ENCODE peak calls at places on chromosomes 11 and 22, in nine cellular contexts. J, I, Y, X, O, K, Z, N and E are unnamed samples.

GRCh38 chr11:18986744-18987143 is 47.5 kb upstream of the MRGPRX1 start:
- DNase-seq in I (no peak), Z (no peak), X (peak), J (no peak), K (peak), Y (no peak), O (no peak), N (peak), E (no peak)

GRCh38 chr11:72613977-72614376 is 60.2 kb downstream of the PDE2A start:
- DNase-seq in K (no peak), O (no peak), Z (no peak), Y (no peak), J (peak), I (no peak), N (no peak), X (no peak), E (no peak)

GRCh38 chr22:26276530-26277200 is 107.4 kb downstream of the SEZ6L start:
- DNase-seq in O (peak), J (no peak), K (no peak), X (no peak), Y (no peak), I (no peak), Z (no peak), N (no peak), E (no peak)

GRCh38 chr11:16739326-16739875 is 954 bp downstream of the C11orf58 start:
- DNase-seq in N (peak), I (peak), X (peak), Z (peak), K (no peak), O (no peak), J (no peak), Y (peak), E (no peak)

GRCh38 chr11:116422556-116422955 is 350.2 kb downstream of the BUD13 start:
- DNase-seq in N (no peak), O (no peak), J (no peak), K (no peak), Z (no peak), X (no peak), Y (no peak), I (no peak), E (no peak)

GRCh38 chr11:61695917-61696316 is 15.7 kb downstream of the DAGLA start:
- DNase-seq in K (peak), X (peak), O (no peak), I (peak), Z (peak), J (peak), N (no peak), Y (peak), E (peak)

GRCh38 chr22:42188808-42189447 is 58.3 kb upstream of the CYP2D6 start:
- DNase-seq in N (no peak), Z (no peak), O (no peak), X (peak), I (peak), Y (peak), J (no peak), K (peak), E (no peak)

GRCh38 chr11:131692961-131693360 is 322.5 kb downstream of the NTM start:
- DNase-seq in O (no peak), Z (no peak), X (no peak), N (no peak), K (no peak), Y (no peak), J (no peak), I (no peak), E (no peak)

GRCh38 chr11:72643547-72643946 is 30.7 kb downstream of the PDE2A start:
- DNase-seq in O (no peak), Y (peak), I (peak), Z (peak), N (no peak), X (peak), J (no peak), K (peak), E (no peak)

GRCh38 chr22:44925465-44926123 is 84.2 kb downstream of the PHF21B start:
- DNase-seq in N (no peak), Y (no peak), Z (no peak), I (no peak), K (no peak), O (no peak), J (no peak), X (no peak), E (peak)

GRCh38 chr11:16382638-16383380 is 26.5 kb upstream of the SOX6 start:
- DNase-seq in I (peak), J (no peak), Z (peak), Y (peak), X (peak), O (no peak), N (no peak), K (no peak), E (no peak)

GRCh38 chr11:33448461-33449130 is 191.4 kb downstream of the HIPK3 start:
- DNase-seq in J (no peak), O (no peak), Z (peak), K (no peak), N (no peak), Y (peak), I (no peak), X (peak), E (no peak)

GRCh38 chr11:127451852-127452251 is 451.3 kb upstream of the KIRREL3 start:
- DNase-seq in I (no peak), X (no peak), J (no peak), N (no peak), Y (no peak), O (no peak), Z (no peak), K (no peak), E (peak)

GRCh38 chr22:17903564-17904295 is 120.6 kb downstream of the MICAL3 start:
- DNase-seq in X (no peak), O (no peak), Z (no peak), K (no peak), J (no peak), Y (peak), I (no peak), N (no peak), E (peak)

GRCh38 chr22:37681001-37681424 is 5.1 kb upstream of the NOL12 start:
- DNase-seq in Y (peak), X (peak), I (peak), O (no peak), Z (peak), J (no peak), N (no peak), K (no peak), E (no peak)

GRCh38 chr11:134639586-134640330 is 227.7 kb upstream of the B3GAT1 start:
- DNase-seq in O (no peak), K (peak), Y (no peak), I (no peak), J (no peak), Z (no peak), N (no peak), X (no peak), E (no peak)

GRCh38 chr11:57712256-57713150 is at the start of gene TMX2:
- DNase-seq in Z (peak), I (peak), Y (peak), K (peak), O (peak), J (peak), N (peak), X (peak), E (peak)

GRCh38 chr22:47814474-47814873 is 1052.0 kb downstream of the TBC1D22A start:
- DNase-seq in Z (no peak), I (no peak), Y (no peak), K (no peak), X (no peak), O (no peak), N (no peak), J (no peak), E (no peak)

GRCh38 chr22:39617342-39617741 is 46.8 kb downstream of the CACNA1I start:
- DNase-seq in N (no peak), K (no peak), Y (no peak), O (no peak), J (peak), Z (no peak), X (no peak), I (no peak), E (no peak)

GRCh38 chr11:102276302-102277182 is 40.7 kb upstream of the BIRC3 start:
- DNase-seq in I (peak), O (no peak), Z (peak), X (peak), K (no peak), Y (peak), N (no peak), J (no peak), E (no peak)

GRCh38 chr11:27459191-27459590 is 13.4 kb downstream of the LGR4 start:
- DNase-seq in Y (no peak), Z (no peak), O (no peak), X (no peak), J (no peak), K (no peak), N (no peak), I (no peak), E (no peak)

GRCh38 chr11:62008177-62008576 is 40.7 kb upstream of the FTH1 start:
- DNase-seq in O (no peak), Z (no peak), I (no peak), K (no peak), Y (no peak), X (no peak), J (no peak), N (no peak), E (no peak)

GRCh38 chr11:131811380-131811779 is 441.0 kb downstream of the NTM start:
- DNase-seq in J (no peak), I (peak), K (peak), N (no peak), X (no peak), O (no peak), Z (no peak), Y (peak), E (no peak)

GRCh38 chr11:65129649-65130441 is 4.5 kb downstream of the SYVN1 start:
- DNase-seq in X (no peak), N (no peak), I (no peak), Z (no peak), J (no peak), Y (no peak), O (no peak), K (no peak), E (no peak)

GRCh38 chr11:119880873-119881272 is 151.9 kb upstream of the NECTIN1 start:
- DNase-seq in X (no peak), K (no peak), Z (no peak), N (no peak), O (no peak), I (no peak), J (no peak), Y (no peak), E (no peak)

GRCh38 chr11:17736921-17737817 is 2.6 kb downstream of the KCNC1 start:
- DNase-seq in Y (no peak), X (no peak), Z (no peak), I (no peak), J (no peak), K (no peak), N (no peak), O (no peak), E (no peak)

GRCh38 chr11:48005133-48005532 is 24.8 kb downstream of the PTPRJ start:
- DNase-seq in O (no peak), Z (peak), J (no peak), X (peak), K (no peak), N (no peak), I (peak), Y (no peak), E (no peak)

GRCh38 chr11:27716850-27717249 is 16.6 kb upstream of the BDNF start:
- DNase-seq in I (peak), X (peak), K (no peak), Y (peak), N (no peak), Z (peak), O (no peak), J (no peak), E (no peak)